ENCODE peak calls at places on chromosomes 6 and 20, in four cellular contexts. Y is heart left ventricle, K is cardiac muscle cell, P is endodermal cell. L is an unnamed sample.

GRCh38 chr6:131657630-131658111 is 20.6 kb downstream of the ENPP3 start:
- DNase-seq in K (no peak), P (no peak), Y (no peak), L (no peak)

GRCh38 chr20:63235399-63235983 is at the start of gene BIRC7:
- DNase-seq in K (no peak), Y (no peak), P (no peak), L (peak)

GRCh38 chr20:8854566-8854965 is 214.3 kb upstream of the PLCB4 start:
- DNase-seq in K (peak), Y (peak), P (peak), L (no peak)

GRCh38 chr6:163813979-163814493 is 399.5 kb downstream of the QKI start:
- DNase-seq in Y (no peak), K (no peak), P (no peak), L (no peak)

GRCh38 chr20:58634121-58634817 is 16.8 kb upstream of the STX16 start:
- DNase-seq in Y (no peak), K (no peak), P (no peak), L (no peak)

GRCh38 chr6:81265106-81265505 is 487.4 kb downstream of the TENT5A start:
- DNase-seq in P (no peak), K (no peak), Y (peak), L (no peak)

GRCh38 chr20:31587545-31588389 is 17.3 kb upstream of the ID1 start:
- DNase-seq in Y (peak), P (peak), K (peak), L (peak)

GRCh38 chr6:24766685-24767462 is 7.9 kb upstream of the GMNN start:
- DNase-seq in K (peak), Y (no peak), P (no peak), L (no peak)

GRCh38 chr6:123316733-123317323 is 319.9 kb downstream of the TRDN start:
- DNase-seq in Y (no peak), K (peak), P (no peak), L (no peak)

GRCh38 chr6:21500314-21500713 is 93.2 kb upstream of the SOX4 start:
- DNase-seq in K (no peak), P (peak), Y (no peak), L (no peak)

GRCh38 chr6:165737396-165737795 is 74.4 kb upstream of the PDE10A start:
- DNase-seq in P (no peak), Y (no peak), K (no peak), L (no peak)

GRCh38 chr20:11366660-11367059 is 551.0 kb upstream of the BTBD3 start:
- DNase-seq in K (no peak), P (no peak), Y (no peak), L (no peak)

GRCh38 chr20:21183722-21184121 is 57.8 kb downstream of the KIZ start:
- DNase-seq in Y (no peak), P (no peak), K (no peak), L (no peak)

GRCh38 chr20:16241911-16242310 is 331.3 kb downstream of the KIF16B start:
- DNase-seq in Y (no peak), P (peak), K (peak), L (no peak)

GRCh38 chr6:132675749-132676148 is 16.8 kb upstream of the TAAR1 start:
- DNase-seq in Y (no peak), K (no peak), P (no peak), L (no peak)

GRCh38 chr20:37407573-37408002 is 61.6 kb downstream of the SRC start:
- DNase-seq in P (peak), K (no peak), Y (peak), L (peak)

GRCh38 chr6:112018619-112019416 is 35.1 kb upstream of the CCN6 start:
- DNase-seq in Y (peak), K (no peak), P (peak), L (no peak)

GRCh38 chr6:154950979-154951378 is 44.1 kb upstream of the TIAM2 start:
- DNase-seq in K (no peak), Y (no peak), P (no peak), L (no peak)

GRCh38 chr20:23302386-23302785 is 48.2 kb upstream of the NXT1 start:
- DNase-seq in K (no peak), Y (no peak), P (no peak), L (no peak)

GRCh38 chr6:112780498-112781096 is 433.5 kb downstream of the RFPL4B start:
- DNase-seq in K (peak), P (peak), Y (peak), L (peak)

GRCh38 chr6:36419295-36419694 is 23.4 kb downstream of the PXT1 start:
- DNase-seq in K (no peak), P (no peak), Y (no peak), L (no peak)

GRCh38 chr6:111259089-111259831 is 172.0 kb downstream of the SLC16A10 start:
- DNase-seq in Y (peak), P (peak), K (peak), L (peak)

GRCh38 chr6:113539202-113539601 is 317.9 kb upstream of the MARCKS start:
- DNase-seq in P (no peak), Y (no peak), K (no peak), L (no peak)

GRCh38 chr6:159676804-159677203 is 16.2 kb downstream of the SOD2 start:
- DNase-seq in K (no peak), P (no peak), Y (no peak), L (no peak)

GRCh38 chr6:170137911-170138910 is 152.7 kb downstream of the DLL1 start:
- DNase-seq in Y (no peak), P (peak), K (no peak), L (no peak)

GRCh38 chr20:19995220-19995863 is 21.8 kb upstream of the NAA20 start:
- DNase-seq in P (no peak), Y (no peak), K (peak), L (no peak)

GRCh38 chr6:159169193-159169555 is at the start of gene FNDC1:
- DNase-seq in P (peak), Y (peak), K (peak), L (peak)

GRCh38 chr6:142192343-142192742 is 45.3 kb downstream of the VTA1 start:
- DNase-seq in K (no peak), P (no peak), Y (no peak), L (no peak)

GRCh38 chr6:167049275-167049674 is 50.1 kb downstream of the CEP43 start:
- DNase-seq in P (no peak), K (no peak), Y (no peak), L (no peak)

GRCh38 chr20:58642465-58642864 is 8.6 kb upstream of the STX16 start:
- DNase-seq in Y (no peak), P (peak), K (no peak), L (no peak)

GRCh38 chr6:71190809-71191208 is 97.8 kb upstream of the OGFRL1 start:
- DNase-seq in P (no peak), Y (no peak), K (peak), L (no peak)

GRCh38 chr6:144931172-144932035 is 646.3 kb downstream of the UTRN start:
- DNase-seq in K (peak), Y (no peak), P (peak), L (peak)

GRCh38 chr6:119078449-119079287 is at the start of gene FAM184A:
- DNase-seq in K (peak), Y (peak), P (peak), L (peak)

GRCh38 chr20:16417001-16417400 is 156.2 kb downstream of the KIF16B start:
- DNase-seq in K (no peak), Y (no peak), P (no peak), L (no peak)

GRCh38 chr6:2562721-2563120 is 188.0 kb downstream of the MYLK4 start:
- DNase-seq in P (no peak), K (peak), Y (peak), L (no peak)

GRCh38 chr6:51398793-51399192 is 580.1 kb downstream of the TFAP2B start:
- DNase-seq in K (no peak), P (no peak), Y (no peak), L (no peak)
- TF ChIP-seq CTCF in K (no peak), P (no peak), Y (no peak), L (no peak)

DNA sequence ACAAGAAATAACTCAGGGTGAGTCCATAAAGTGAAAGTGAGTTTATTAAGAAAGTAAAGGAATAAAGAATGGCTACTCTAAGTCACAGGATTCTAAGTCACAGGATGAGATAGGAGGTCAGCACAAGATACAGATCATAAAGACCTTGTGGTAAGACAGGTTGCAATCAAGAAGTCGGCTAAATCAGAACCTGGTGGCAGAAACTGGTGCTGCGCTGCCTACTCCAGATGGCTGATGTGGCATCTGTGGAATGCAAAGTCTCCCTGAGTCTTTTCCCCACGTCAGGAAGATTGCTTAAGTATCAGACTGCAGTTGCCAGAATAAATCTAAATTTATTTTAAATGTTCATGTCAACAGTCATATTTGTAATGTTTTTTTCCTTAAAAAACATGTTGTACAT is 10.7 kb upstream of the KCNK15 start:
- DNase-seq in Y (no peak), K (peak), P (peak), L (no peak)
- TF ChIP-seq CTCF in Y (no peak), K (peak), P (peak), L (peak)

DNA sequence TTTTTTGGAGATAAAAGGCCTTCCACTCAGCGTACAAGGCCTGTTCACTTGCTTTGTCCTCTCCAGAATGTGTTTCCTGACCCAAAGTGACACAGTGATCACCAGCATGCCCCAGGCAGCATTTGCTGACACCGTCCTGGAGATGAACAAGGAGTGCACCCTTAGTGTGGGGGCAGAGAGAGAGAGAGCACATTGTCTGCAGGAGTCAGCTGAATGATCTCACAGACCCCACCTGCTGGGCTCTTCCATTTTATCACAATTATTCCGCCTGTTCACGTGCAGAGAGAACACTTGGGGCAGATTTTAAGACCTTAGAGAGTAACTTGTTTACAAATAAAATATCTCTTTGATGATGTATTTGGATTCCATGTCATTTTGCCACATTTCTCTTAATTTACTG is 22.4 kb upstream of the MAS1L start:
- DNase-seq in Y (no peak), K (peak), P (peak), L (no peak)
- TF ChIP-seq CTCF in Y (no peak), K (no peak), P (peak), L (no peak)

GRCh38 chr6:12017876-12018401 is 5.8 kb downstream of the HIVEP1 start:
- DNase-seq in P (no peak), K (no peak), Y (no peak), L (no peak)
- TF ChIP-seq CTCF in P (no peak), K (no peak), Y (no peak), L (no peak)

DNA sequence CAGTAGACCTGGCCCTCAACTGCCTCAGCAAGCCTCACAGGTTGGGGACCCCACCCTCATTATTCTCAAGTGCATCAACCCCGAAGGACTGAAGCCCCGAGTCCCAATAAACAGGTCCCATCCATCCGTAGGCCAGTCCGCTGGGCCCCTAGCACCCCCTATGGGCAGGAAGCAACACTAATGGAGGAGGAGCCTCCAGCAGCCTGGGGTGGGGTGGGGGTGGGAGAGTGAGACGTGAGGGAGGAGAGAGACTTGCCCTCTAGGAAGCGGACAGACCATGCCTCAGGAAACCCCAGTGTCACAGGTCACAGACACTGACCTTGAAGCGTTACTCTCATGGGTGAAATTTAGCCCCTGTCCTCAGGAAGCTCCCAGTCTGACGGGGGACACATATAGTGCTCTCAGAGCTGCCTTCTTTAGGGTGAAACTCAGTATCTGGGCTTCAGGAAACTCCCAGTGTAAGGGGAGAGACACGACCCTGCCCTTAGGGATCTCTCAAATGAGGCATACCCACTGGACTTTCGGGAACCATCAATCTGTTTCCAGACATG is 125.9 kb downstream of the MRPL14 start:
- DNase-seq in P (peak), Y (no peak), K (peak), L (no peak)
- TF ChIP-seq CTCF in P (peak), Y (peak), K (peak), L (no peak)

GRCh38 chr20:25000268-25000801 is 7.8 kb upstream of the APMAP start:
- DNase-seq in K (no peak), Y (peak), P (peak), L (no peak)
- TF ChIP-seq CTCF in K (peak), Y (no peak), P (no peak), L (no peak)

GRCh38 chr6:26537846-26538571 is at the start of gene HMGN4:
- DNase-seq in K (peak), Y (peak), P (peak), L (peak)
- TF ChIP-seq CTCF in K (peak), Y (no peak), P (peak), L (no peak)

DNA sequence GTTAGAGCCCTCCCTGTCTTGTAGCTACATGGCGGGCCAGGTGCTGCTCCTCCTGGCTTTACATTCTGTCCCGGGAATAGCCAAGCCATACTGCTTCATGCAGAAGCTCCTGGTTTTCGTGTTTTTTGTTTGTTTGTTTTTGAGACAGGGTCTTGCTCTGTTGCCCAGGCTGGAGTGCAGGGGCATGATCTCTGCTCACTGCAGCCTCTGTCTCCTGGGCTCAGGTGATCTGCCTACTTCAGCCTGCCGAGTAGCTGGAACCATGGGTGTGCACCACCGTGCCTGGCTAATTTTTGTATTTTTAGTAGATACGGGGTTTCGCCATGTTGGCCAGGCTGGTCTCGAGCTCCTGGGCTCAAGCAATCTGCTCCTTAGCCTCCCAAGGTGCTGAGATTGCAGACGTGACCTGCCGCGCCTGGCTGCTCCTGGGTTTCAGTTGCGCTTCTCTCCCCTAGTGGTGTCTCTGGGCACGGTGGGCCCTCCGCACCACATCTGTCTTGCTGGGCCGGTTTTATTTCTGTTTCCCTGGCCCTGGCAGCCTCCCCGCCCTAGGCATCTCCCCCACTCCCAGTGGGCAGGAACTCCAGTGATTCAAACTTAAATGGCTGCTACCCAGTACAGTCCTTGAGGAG is 12.9 kb downstream of the CDYL start:
- DNase-seq in K (no peak), P (peak), Y (no peak), L (peak)
- TF ChIP-seq CTCF in K (no peak), P (peak), Y (no peak), L (peak)

DNA sequence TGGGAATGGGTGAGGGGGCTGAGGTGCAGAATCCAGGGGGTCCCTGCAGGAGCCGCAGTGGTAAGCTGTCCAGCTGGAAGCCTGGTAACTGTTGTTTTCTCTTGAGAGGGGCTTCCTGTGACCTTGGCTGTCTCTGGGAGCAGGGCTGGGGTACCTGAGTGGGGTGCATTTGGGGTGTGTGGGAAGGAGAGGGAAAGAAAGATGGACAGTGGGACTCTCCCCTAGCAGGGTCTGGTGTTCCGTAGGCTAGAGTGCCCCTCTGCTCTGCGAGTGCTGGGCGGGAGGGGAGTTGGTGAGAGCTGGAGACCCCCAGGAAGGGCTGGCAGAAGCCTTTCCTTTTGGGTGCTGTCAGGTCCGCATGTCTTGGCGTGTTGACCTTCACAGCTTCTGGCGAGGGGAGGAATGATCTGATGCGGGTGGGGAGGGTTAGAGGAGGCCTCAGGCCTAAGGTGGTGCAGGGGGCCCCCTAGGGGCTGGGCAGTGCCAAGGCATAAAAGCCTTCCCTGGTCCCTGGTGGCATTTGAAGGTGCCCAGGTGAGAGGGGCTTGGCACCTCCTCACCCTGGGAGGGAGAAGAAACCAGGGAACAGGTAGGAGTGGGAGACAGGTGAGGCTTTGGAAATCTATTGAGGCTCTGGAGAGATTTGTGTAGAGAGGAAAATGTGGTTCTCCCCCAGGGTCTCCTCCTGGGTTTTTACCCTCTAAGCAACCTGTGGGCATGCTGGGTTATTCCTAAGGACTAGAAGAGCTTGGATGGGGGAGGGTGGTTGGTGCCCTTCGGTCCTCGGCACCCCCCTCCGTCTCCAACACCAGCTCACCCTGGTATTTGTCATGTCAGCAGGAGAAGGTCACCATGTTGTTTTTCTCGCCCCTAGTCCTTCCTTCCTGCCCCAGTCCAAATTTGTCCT is 3.3 kb downstream of the VEGFA start:
- DNase-seq in P (peak), K (peak), Y (peak), L (peak)
- TF ChIP-seq CTCF in P (peak), K (peak), Y (peak), L (peak)

L was measured in nephron progenitor cell.